ENCODE peak calls at places on chromosomes 2 and 18, in five cellular contexts. J is WTC11, O is GM12878, P is HCT116, S is HepG2. G is an unnamed sample.

GRCh38 chr2:239610457-239611221 is 209.8 kb upstream of the HDAC4 start:
- DNase-seq in J (no peak), O (no peak), P (no peak), S (no peak), G (no peak)

GRCh38 chr2:117832905-117833613 is 18.6 kb downstream of the DDX18 start:
- DNase-seq in J (peak; percentile 28), O (no peak), P (no peak), S (no peak), G (no peak)

GRCh38 chr2:196479350-196479749 is 160.2 kb upstream of the CCDC150 start:
- DNase-seq in J (no peak), O (no peak), P (no peak), S (no peak), G (no peak)

GRCh38 chr2:238096311-238097011 is 3.7 kb upstream of the ESPNL start:
- DNase-seq in J (peak; percentile 55), O (no peak), P (no peak), S (no peak), G (peak; percentile 3)

GRCh38 chr2:222693837-222694236 is 22.4 kb downstream of the MOGAT1 start:
- DNase-seq in J (no peak), O (no peak), P (peak; percentile 41), S (peak; percentile 63), G (peak; percentile 24)

GRCh38 chr18:51425475-51425874 is 228.0 kb upstream of the MEX3C start:
- DNase-seq in J (no peak), O (peak; percentile 11), P (no peak), S (no peak), G (no peak)

GRCh38 chr18:79507546-79508480 is 112.1 kb downstream of the NFATC1 start:
- DNase-seq in J (peak; percentile 21), O (no peak), P (no peak), S (no peak), G (no peak)

GRCh38 chr2:12177052-12177994 is 430.9 kb downstream of the LPIN1 start:
- DNase-seq in J (no peak), O (peak; percentile 45), P (no peak), S (peak; percentile 62), G (peak; percentile 24)

GRCh38 chr2:403682-404081 is 115.8 kb upstream of the ALKAL2 start:
- DNase-seq in J (no peak), O (no peak), P (no peak), S (no peak), G (no peak)

GRCh38 chr2:513981-514706 is 163.1 kb downstream of the TMEM18 start:
- DNase-seq in J (no peak), O (no peak), P (no peak), S (no peak), G (no peak)

GRCh38 chr2:86808315-86809161 is 17.8 kb upstream of the CD8A start:
- DNase-seq in J (peak; percentile 96), O (peak; percentile 40), P (peak; percentile 84), S (peak; percentile 87), G (peak; percentile 89)

GRCh38 chr2:179020156-179020750 is 29.7 kb downstream of the CCDC141 start:
- DNase-seq in J (peak; percentile 75), O (no peak), P (peak; percentile 51), S (peak; percentile 44), G (peak; percentile 49)

GRCh38 chr2:88657131-88657530 is 29.9 kb upstream of the EIF2AK3 start:
- DNase-seq in J (no peak), O (no peak), P (no peak), S (peak; percentile 52), G (no peak)

GRCh38 chr18:50656841-50657470 is 97.1 kb downstream of the MAPK4 start:
- DNase-seq in J (no peak), O (no peak), P (no peak), S (no peak), G (no peak)

GRCh38 chr2:50975546-50975945 is 56.4 kb downstream of the NRXN1 start:
- DNase-seq in J (no peak), O (no peak), P (no peak), S (no peak), G (no peak)

GRCh38 chr2:22520337-22521288 is 864.4 kb upstream of the KLHL29 start:
- DNase-seq in J (no peak), O (no peak), P (no peak), S (no peak), G (no peak)

GRCh38 chr2:147040585-147041494 is 804.0 kb upstream of the ACVR2A start:
- DNase-seq in J (no peak), O (no peak), P (no peak), S (no peak), G (no peak)

GRCh38 chr18:2948038-2948437 is 64.9 kb downstream of the LPIN2 start:
- DNase-seq in J (no peak), O (no peak), P (peak; percentile 7), S (peak; percentile 23), G (no peak)

GRCh38 chr2:178074123-178075005 is 1.8 kb upstream of the PDE11A start:
- DNase-seq in J (no peak), O (no peak), P (no peak), S (no peak), G (no peak)

GRCh38 chr2:11129598-11130449 is 25.4 kb upstream of the SLC66A3 start:
- DNase-seq in J (peak; percentile 95), O (no peak), P (peak; percentile 65), S (peak; percentile 62), G (peak; percentile 82)

GRCh38 chr18:64294967-64295366 is 146.1 kb upstream of the LINC00305 start:
- DNase-seq in J (no peak), O (no peak), P (no peak), S (no peak), G (no peak)

GRCh38 chr2:195364015-195364965 is 292.7 kb upstream of the SLC39A10 start:
- DNase-seq in J (no peak), O (no peak), P (no peak), S (no peak), G (no peak)

GRCh38 chr2:236934166-236934565 is 151.5 kb upstream of the COPS8 start:
- DNase-seq in J (no peak), O (no peak), P (no peak), S (no peak), G (no peak)

GRCh38 chr18:10475633-10476388 is 21.4 kb downstream of the APCDD1 start:
- DNase-seq in J (no peak), O (no peak), P (no peak), S (no peak), G (no peak)

GRCh38 chr2:210584834-210585233 is 28.4 kb downstream of the CPS1 start:
- DNase-seq in J (no peak), O (no peak), P (peak; percentile 47), S (peak; percentile 55), G (no peak)

GRCh38 chr2:205066081-205066480 is 520.8 kb downstream of the PARD3B start:
- DNase-seq in J (no peak), O (no peak), P (no peak), S (no peak), G (no peak)

GRCh38 chr2:233402774-233403173 is 48.5 kb downstream of the DGKD start:
- DNase-seq in J (no peak), O (no peak), P (no peak), S (no peak), G (no peak)

GRCh38 chr2:84807063-84807485 is 73.8 kb downstream of the TRABD2A start:
- DNase-seq in J (no peak), O (no peak), P (peak; percentile 6), S (no peak), G (no peak)

GRCh38 chr2:10253596-10254372 is 48.9 kb upstream of the HPCAL1 start:
- DNase-seq in J (peak; percentile 2), O (no peak), P (no peak), S (no peak), G (no peak)

GRCh38 chr2:230323385-230324106 is 3.4 kb upstream of the SP140L start:
- DNase-seq in J (no peak), O (no peak), P (peak; percentile 22), S (peak; percentile 64), G (peak; percentile 84)

GRCh38 chr2:190698895-190699294 is 50.0 kb downstream of the NAB1 start:
- DNase-seq in J (peak; percentile 39), O (no peak), P (no peak), S (peak; percentile 14), G (no peak)

GRCh38 chr2:72139871-72140620 is 7.6 kb downstream of the CYP26B1 start:
- DNase-seq in J (no peak), O (no peak), P (no peak), S (no peak), G (no peak)

GRCh38 chr2:241760301-241760771 is 16.3 kb upstream of the GAL3ST2 start:
- DNase-seq in J (no peak), O (no peak), P (no peak), S (no peak), G (no peak)

GRCh38 chr2:142285480-142285879 is 154.7 kb upstream of the LRP1B start:
- DNase-seq in J (no peak), O (no peak), P (no peak), S (no peak), G (no peak)
- TF ChIP-seq SP1 in J (no peak), O (no peak), P (no peak), S (no peak), G (no peak)

GRCh38 chr2:143481231-143481613 is 352.0 kb downstream of the ARHGAP15 start:
- DNase-seq in J (no peak), O (no peak), P (no peak), S (no peak), G (no peak)
- TF ChIP-seq SP1 in J (no peak), O (no peak), P (no peak), S (no peak), G (no peak)

DNA sequence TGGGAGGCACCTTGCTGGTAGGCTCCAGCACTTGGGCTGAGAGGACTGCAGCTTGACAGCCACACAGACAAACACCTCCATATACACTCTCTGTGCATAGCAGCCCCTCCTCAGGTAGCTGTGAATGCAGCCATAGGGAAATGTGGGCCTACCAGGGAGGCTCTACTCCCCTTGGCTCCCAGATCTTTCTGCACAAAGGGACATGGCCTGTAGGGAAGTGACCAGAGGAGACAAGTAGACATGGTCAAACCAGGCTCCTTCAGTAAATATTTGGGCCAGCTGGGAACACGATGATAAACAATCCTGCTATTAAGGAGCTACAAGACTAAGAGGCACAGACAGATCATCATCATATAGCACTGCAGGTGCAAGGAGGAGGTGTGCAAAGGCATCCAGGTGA is 35.9 kb upstream of the PDCL3 start:
- DNase-seq in J (no peak), O (no peak), P (no peak), S (no peak), G (no peak)
- TF ChIP-seq SP1 in J (no peak), O (no peak), P (no peak), S (no peak), G (no peak)

DNA sequence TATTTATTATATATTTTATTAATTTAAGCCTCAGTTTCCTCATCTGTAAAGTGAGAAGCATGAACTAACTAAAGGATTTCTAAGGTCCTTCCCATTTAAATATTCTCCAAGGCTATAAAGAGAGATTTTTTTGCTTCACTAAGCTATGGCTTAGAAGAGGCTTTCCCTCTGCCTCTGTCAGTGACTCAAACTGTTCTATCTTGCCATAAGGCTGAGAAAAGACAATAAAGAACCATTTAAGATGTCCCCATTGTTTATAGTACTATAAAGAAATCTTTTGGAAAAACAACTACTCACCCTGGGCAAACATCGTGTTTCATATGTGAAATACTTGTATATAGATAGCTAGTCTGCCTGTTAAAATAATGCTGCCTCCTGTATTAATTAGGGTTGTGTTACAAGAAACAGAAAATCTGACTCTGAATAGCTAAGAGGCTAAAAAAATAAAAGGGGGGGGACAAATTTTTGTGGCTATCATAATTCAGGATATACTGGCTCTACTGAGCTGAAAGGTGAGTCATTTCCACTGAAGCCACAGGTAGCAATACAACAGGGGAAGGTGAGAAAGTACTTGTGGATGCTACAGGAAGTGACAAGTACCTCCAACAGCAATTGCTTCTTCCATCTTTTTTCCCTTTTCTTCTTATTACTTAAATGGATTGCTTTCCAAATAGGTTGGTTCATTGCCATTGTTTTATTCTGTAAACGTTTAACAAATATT is 25.4 kb downstream of the EPHA4 start:
- DNase-seq in J (no peak), O (no peak), P (peak; percentile 4), S (no peak), G (no peak)
- TF ChIP-seq SP1 in J (no peak), O (no peak), P (peak; percentile 27), S (no peak), G (no peak)

GRCh38 chr2:143280097-143280757 is 151.0 kb downstream of the ARHGAP15 start:
- DNase-seq in J (no peak), O (no peak), P (no peak), S (no peak), G (no peak)
- TF ChIP-seq SP1 in J (no peak), O (no peak), P (no peak), S (no peak), G (no peak)

G was measured in HEK293T.